ENCODE peak calls at places on chromosomes 1 and 21, in ten cellular contexts. B is colonic mucosa, V is endothelial cell of umbilical vein, I is cardiac muscle cell, T is SJSA1, G is left ventricle myocardium inferior, W is Panc1, J is stomach, Q is BE2C, N is NT2/D1. U is an unnamed sample.

GRCh38 chr1:63590161-63590560 is 3.0 kb upstream of the PGM1 start:
- DNase-seq in W (no peak), T (no peak), G (no peak), B (no peak), N (no peak), Q (no peak), J (no peak), V (peak; percentile 10), I (no peak), U (peak; percentile 66)

GRCh38 chr1:212234431-212235298 is 50.5 kb upstream of the PPP2R5A start:
- DNase-seq in W (peak; percentile 60), G (peak; percentile 29), B (peak; percentile 38), V (peak; percentile 71), J (no peak), Q (no peak), I (peak; percentile 90), T (peak; percentile 79), N (no peak), U (no peak)

GRCh38 chr1:111179968-111180533 is 20.4 kb downstream of the DENND2D start:
- DNase-seq in G (no peak), N (no peak), V (no peak), J (no peak), B (no peak), W (no peak), I (no peak), T (no peak), Q (no peak), U (no peak)

GRCh38 chr1:47023268-47024137 is at the start of gene CYP4X1:
- DNase-seq in N (peak; percentile 13), Q (no peak), T (no peak), J (peak; percentile 70), G (peak; percentile 68), I (peak; percentile 34), B (peak; percentile 27), W (no peak), V (peak; percentile 80), U (peak; percentile 22)

GRCh38 chr1:158048371-158049067 is 55.1 kb downstream of the KIRREL1 start:
- DNase-seq in T (no peak), Q (no peak), B (no peak), W (no peak), G (no peak), J (no peak), I (no peak), V (no peak), N (no peak), U (no peak)

GRCh38 chr21:46559291-46559983 is 45.4 kb downstream of the S100B start:
- DNase-seq in J (peak; percentile 25), T (peak; percentile 31), W (no peak), G (no peak), N (no peak), Q (no peak), V (peak; percentile 58), B (no peak), I (peak; percentile 44), U (peak; percentile 9)

GRCh38 chr1:11707621-11708276 is 16.2 kb downstream of the DRAXIN start:
- DNase-seq in I (peak; percentile 89), W (no peak), Q (peak; percentile 85), G (peak; percentile 78), B (no peak), V (no peak), T (no peak), J (peak; percentile 85), N (no peak), U (peak; percentile 52)

GRCh38 chr1:98653186-98653585 is 8.3 kb upstream of the SNX7 start:
- DNase-seq in G (no peak), W (no peak), J (no peak), N (no peak), Q (no peak), V (no peak), T (no peak), B (no peak), I (no peak), U (no peak)

GRCh38 chr21:18517905-18518566 is 114.5 kb upstream of the TMPRSS15 start:
- DNase-seq in N (no peak), I (no peak), B (no peak), T (no peak), Q (peak; percentile 14), W (no peak), J (no peak), V (no peak), G (no peak), U (no peak)

GRCh38 chr1:155128755-155129473 is 1.2 kb downstream of the EFNA1 start:
- DNase-seq in J (peak; percentile 61), N (no peak), B (peak; percentile 89), Q (no peak), T (no peak), I (no peak), G (peak; percentile 51), W (no peak), V (peak; percentile 95), U (peak; percentile 97)

GRCh38 chr1:20699558-20699957 is 18.2 kb downstream of the KIF17 start:
- DNase-seq in I (no peak), T (no peak), V (no peak), B (no peak), G (no peak), N (no peak), Q (no peak), W (no peak), J (no peak), U (no peak)

GRCh38 chr1:20700636-20701215 is 17.1 kb downstream of the KIF17 start:
- DNase-seq in T (no peak), J (no peak), B (no peak), W (no peak), Q (no peak), G (no peak), V (no peak), N (no peak), I (no peak), U (no peak)

GRCh38 chr1:20697560-20697959 is 20.2 kb downstream of the KIF17 start:
- DNase-seq in V (no peak), G (no peak), W (no peak), Q (no peak), T (no peak), J (no peak), I (peak; percentile 14), B (no peak), N (no peak), U (no peak)

GRCh38 chr1:20696397-20697333 is 21.1 kb downstream of the KIF17 start:
- DNase-seq in I (peak; percentile 95), G (peak; percentile 83), T (peak; percentile 96), N (peak; percentile 48), J (peak; percentile 80), B (peak; percentile 86), W (peak; percentile 42), V (peak; percentile 86), Q (peak; percentile 86), U (peak; percentile 75)

GRCh38 chr1:20698195-20698910 is 19.5 kb downstream of the KIF17 start:
- DNase-seq in Q (no peak), V (no peak), G (no peak), B (no peak), I (no peak), N (no peak), J (no peak), T (peak; percentile 73), W (no peak), U (no peak)
- H3K4me3 ChIP-seq in Q (no peak overlapping the region), V (no peak overlapping the region), G (no peak overlapping the region), B (no peak overlapping the region), I (no peak overlapping the region), N (no peak overlapping the region), J (no peak overlapping the region), T (no peak overlapping the region), W (no peak overlapping the region), U (no peak overlapping the region)

GRCh38 chr1:16392740-16393139 is 25.7 kb downstream of the SZRD1 start:
- DNase-seq in V (no peak), G (no peak), Q (no peak), I (no peak), J (no peak), T (no peak), N (no peak), W (no peak), B (no peak), U (no peak)
- H3K4me1 ChIP-seq in V (peaks cover 13% of the 10 kb centered on the region), G (peaks cover 72% of the 10 kb centered on the region), Q (no peaks in the 10 kb centered on the region), I (peaks cover 3% of the 10 kb centered on the region), J (peaks cover 76% of the 10 kb centered on the region), T (peaks cover 7% of the 10 kb centered on the region), N (peaks cover 10% of the 10 kb centered on the region), W (peaks cover 52% of the 10 kb centered on the region), B (peaks cover 4% of the 10 kb centered on the region), U (peaks cover 9% of the 10 kb centered on the region)

GRCh38 chr1:226604846-226605572 is 56.4 kb downstream of the STUM start:
- DNase-seq in B (no peak), J (no peak), W (no peak), T (peak; percentile 62), G (no peak), I (no peak), Q (no peak), N (no peak), V (no peak), U (no peak)
- H3K4me3 ChIP-seq in B (no peak overlapping the region), J (no peak overlapping the region), W (no peak overlapping the region), T (no peak overlapping the region), G (no peak overlapping the region), I (no peak overlapping the region), Q (no peak overlapping the region), N (no peak overlapping the region), V (no peak overlapping the region), U (no peak overlapping the region)

GRCh38 chr1:55213885-55214213 is 1.3 kb downstream of the USP24 start:
- DNase-seq in J (no peak), T (no peak), N (no peak), I (peak; percentile 32), W (no peak), Q (peak; percentile 6), V (no peak), G (no peak), B (peak; percentile 45), U (peak; percentile 7)

GRCh38 chr1:55211456-55211855 is 3.7 kb downstream of the USP24 start:
- DNase-seq in W (no peak), G (no peak), Q (no peak), I (no peak), T (no peak), N (no peak), B (no peak), J (no peak), V (no peak), U (peak; percentile 15)

GRCh38 chr1:55211909-55212308 is 3.3 kb downstream of the USP24 start:
- DNase-seq in B (no peak), Q (no peak), V (no peak), N (no peak), G (no peak), T (no peak), I (no peak), J (no peak), W (no peak), U (peak; percentile 15)

GRCh38 chr1:55213029-55213884 is 1.9 kb downstream of the USP24 start:
- DNase-seq in G (no peak), N (no peak), B (no peak), V (no peak), I (no peak), T (no peak), J (no peak), Q (no peak), W (no peak), U (peak; percentile 9)

DNA sequence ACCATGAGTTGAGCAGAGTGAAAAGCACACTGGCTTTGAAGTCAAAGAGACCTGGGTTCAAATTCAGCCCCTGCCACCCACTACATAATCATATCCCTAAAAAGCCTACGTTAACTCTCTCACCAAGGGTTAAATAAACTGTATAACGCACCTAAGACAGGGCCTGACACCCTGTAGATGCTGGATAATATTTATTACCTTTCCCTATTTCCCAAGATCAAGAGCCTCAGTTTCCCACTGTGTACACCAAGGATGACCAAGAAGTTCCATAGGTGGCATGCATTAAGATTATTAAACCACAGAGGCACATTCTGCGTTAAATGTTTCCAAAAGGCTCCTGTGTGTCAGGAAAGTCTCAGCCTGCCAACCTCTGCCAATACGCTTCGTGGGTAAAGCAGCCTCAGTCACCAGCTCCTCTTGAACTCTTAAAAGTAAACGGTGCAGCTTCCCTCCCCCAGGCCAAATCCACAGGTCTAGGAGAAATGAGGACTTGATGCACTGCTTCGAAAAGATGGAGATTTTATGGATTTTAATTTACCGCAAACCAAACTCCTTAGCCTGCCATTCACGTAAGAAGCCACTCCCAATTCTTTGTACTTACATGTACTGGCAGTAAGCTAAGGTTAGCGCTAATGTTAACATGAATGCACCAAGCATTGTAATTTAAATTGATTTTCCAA is 2.7 kb downstream of the USP24 start:
- DNase-seq in V (no peak), I (no peak), Q (no peak), G (no peak), T (no peak), W (no peak), J (no peak), N (no peak), B (peak; percentile 23), U (peak; percentile 30)
- H3K4me1 ChIP-seq in V (peaks cover 11% of the 10 kb centered on the region), I (peaks cover 30% of the 10 kb centered on the region), Q (no peaks in the 10 kb centered on the region), G (peaks cover 84% of the 10 kb centered on the region), T (peaks cover 17% of the 10 kb centered on the region), W (peaks cover 51% of the 10 kb centered on the region), J (peaks cover 82% of the 10 kb centered on the region), N (peaks cover 12% of the 10 kb centered on the region), B (peaks cover 14% of the 10 kb centered on the region), U (peaks cover 3% of the 10 kb centered on the region)

U was measured in small intestine.